ENCODE peak calls at places on chromosomes 3 and 15, in seven cellular contexts. P is psoas muscle, S is GM12878, J is neuronal stem cell, A is body of pancreas, F is heart left ventricle, N is HCT116. X is an unnamed sample.

GRCh38 chr15:83694030-83694429 is 40.1 kb downstream of the ADAMTSL3 start:
- DNase-seq in P (no peak), S (no peak), J (no peak), A (no peak), F (no peak), N (no peak), X (no peak)

GRCh38 chr3:63096248-63097058 is 181.7 kb upstream of the SYNPR start:
- DNase-seq in P (no peak), S (no peak), J (no peak), A (no peak), F (no peak), N (no peak), X (no peak)

GRCh38 chr3:171984883-171985282 is 54.5 kb upstream of the FNDC3B start:
- DNase-seq in P (no peak), S (no peak), J (no peak), A (no peak), F (peak), N (no peak), X (no peak)

GRCh38 chr15:51403072-51403878 is 61.8 kb downstream of the GLDN start:
- DNase-seq in P (no peak), S (no peak), J (no peak), A (no peak), F (no peak), N (peak), X (no peak)

GRCh38 chr15:82749951-82750830 is 40.5 kb upstream of the AP3B2 start:
- DNase-seq in P (peak), S (peak), J (peak), A (peak), F (peak), N (peak), X (peak)

GRCh38 chr3:45496550-45496949 is 98.0 kb upstream of the LIMD1 start:
- DNase-seq in P (peak), S (no peak), J (no peak), A (no peak), F (peak), N (no peak), X (no peak)

GRCh38 chr15:91142097-91142744 is 42.2 kb downstream of the SV2B start:
- DNase-seq in P (no peak), S (no peak), J (no peak), A (no peak), F (no peak), N (no peak), X (no peak)

GRCh38 chr3:141646760-141647561 is 91.1 kb upstream of the RNF7 start:
- DNase-seq in P (no peak), S (no peak), J (peak), A (no peak), F (peak), N (peak), X (no peak)

GRCh38 chr15:37824717-37825382 is 109.6 kb upstream of the TMCO5A start:
- DNase-seq in P (no peak), S (no peak), J (no peak), A (no peak), F (no peak), N (peak), X (no peak)

GRCh38 chr15:53447742-53448141 is 311.7 kb downstream of the WDR72 start:
- DNase-seq in P (no peak), S (no peak), J (no peak), A (no peak), F (no peak), N (no peak), X (no peak)

GRCh38 chr15:38129531-38130199 is 123.0 kb upstream of the SPRED1 start:
- DNase-seq in P (peak), S (peak), J (peak), A (peak), F (peak), N (no peak), X (peak)

GRCh38 chr15:67091073-67091965 is 25.9 kb downstream of the SMAD3 start:
- DNase-seq in P (peak), S (peak), J (no peak), A (peak), F (peak), N (peak), X (no peak)

GRCh38 chr3:8663177-8664061 is 18.8 kb upstream of the SSUH2 start:
- DNase-seq in P (peak), S (peak), J (peak), A (peak), F (peak), N (peak), X (peak)

GRCh38 chr3:48738926-48739616 is 22.1 kb upstream of the IP6K2 start:
- DNase-seq in P (peak), S (no peak), J (no peak), A (no peak), F (peak), N (no peak), X (no peak)

GRCh38 chr15:60612400-60613048 is 133.6 kb upstream of the ICE2 start:
- DNase-seq in P (no peak), S (no peak), J (no peak), A (no peak), F (no peak), N (no peak), X (no peak)

GRCh38 chr3:68728343-68728742 is 204.0 kb downstream of the TAFA4 start:
- DNase-seq in P (no peak), S (no peak), J (no peak), A (no peak), F (no peak), N (no peak), X (no peak)

GRCh38 chr3:39275052-39275451 is 4.8 kb downstream of the CX3CR1 start:
- DNase-seq in P (no peak), S (no peak), J (no peak), A (no peak), F (no peak), N (no peak), X (no peak)

GRCh38 chr3:188294113-188294512 is 140.2 kb downstream of the LPP start:
- DNase-seq in P (no peak), S (no peak), J (no peak), A (no peak), F (no peak), N (no peak), X (no peak)

GRCh38 chr3:163622384-163622783 is 1455.9 kb downstream of the SI start:
- DNase-seq in P (no peak), S (no peak), J (peak), A (no peak), F (no peak), N (peak), X (no peak)

GRCh38 chr15:52765779-52766178 is 24.4 kb downstream of the ONECUT1 start:
- DNase-seq in P (no peak), S (no peak), J (peak), A (no peak), F (no peak), N (no peak), X (no peak)

GRCh38 chr3:50600841-50601591 is 10.6 kb downstream of the CISH start:
- DNase-seq in P (peak), S (no peak), J (no peak), A (peak), F (peak), N (peak), X (peak)

GRCh38 chr3:104856743-104857142 is 510.0 kb upstream of the ALCAM start:
- DNase-seq in P (no peak), S (no peak), J (no peak), A (no peak), F (no peak), N (no peak), X (no peak)

GRCh38 chr3:25648925-25649828 is 15.5 kb downstream of the TOP2B start:
- DNase-seq in P (no peak), S (no peak), J (no peak), A (no peak), F (no peak), N (no peak), X (no peak)

GRCh38 chr3:14478943-14479550 is 61.1 kb downstream of the GRIP2 start:
- DNase-seq in P (no peak), S (no peak), J (no peak), A (no peak), F (no peak), N (no peak), X (no peak)

GRCh38 chr3:46098319-46098761 is 71.1 kb upstream of the XCR1 start:
- DNase-seq in P (peak), S (peak), J (no peak), A (no peak), F (peak), N (no peak), X (no peak)

GRCh38 chr15:45618813-45619212 is 16.0 kb upstream of the SQOR start:
- DNase-seq in P (no peak), S (no peak), J (no peak), A (no peak), F (no peak), N (no peak), X (no peak)

GRCh38 chr3:107106316-107106715 is 270.9 kb upstream of the CCDC54 start:
- DNase-seq in P (no peak), S (no peak), J (no peak), A (no peak), F (no peak), N (peak), X (no peak)

GRCh38 chr3:128067481-128067880 is 15.2 kb downstream of the SEC61A1 start:
- DNase-seq in P (no peak), S (no peak), J (no peak), A (no peak), F (no peak), N (no peak), X (no peak)

GRCh38 chr15:47027322-47027946 is 689.9 kb upstream of the SEMA6D start:
- DNase-seq in P (no peak), S (no peak), J (no peak), A (no peak), F (no peak), N (no peak), X (no peak)

GRCh38 chr3:52893723-52894122 is 3.6 kb downstream of the STIMATE start:
- DNase-seq in P (no peak), S (no peak), J (no peak), A (peak), F (peak), N (no peak), X (no peak)

GRCh38 chr3:116188231-116188785 is 257.0 kb downstream of the LSAMP start:
- DNase-seq in P (no peak), S (no peak), J (no peak), A (no peak), F (no peak), N (no peak), X (no peak)

GRCh38 chr15:25019434-25019833 is 64.6 kb downstream of the SNRPN start:
- DNase-seq in P (no peak), S (no peak), J (no peak), A (no peak), F (no peak), N (no peak), X (no peak)

GRCh38 chr3:57169872-57170623 is 4.9 kb upstream of the IL17RD start:
- DNase-seq in P (peak), S (no peak), J (peak), A (peak), F (peak), N (peak), X (peak)

GRCh38 chr15:47422901-47423300 is 294.4 kb upstream of the SEMA6D start:
- DNase-seq in P (no peak), S (no peak), J (no peak), A (no peak), F (no peak), N (no peak), X (no peak)

GRCh38 chr3:16102905-16103364 is 71.5 kb upstream of the GALNT15 start:
- DNase-seq in P (no peak), S (no peak), J (no peak), A (no peak), F (no peak), N (no peak), X (no peak)

GRCh38 chr15:81279621-81280051 is 44.3 kb downstream of the STARD5 start:
- DNase-seq in P (no peak), S (no peak), J (no peak), A (no peak), F (no peak), N (no peak), X (no peak)

GRCh38 chr3:119559441-119559963 is at the start of gene CD80:
- DNase-seq in P (peak), S (peak), J (no peak), A (peak), F (peak), N (peak), X (peak)

GRCh38 chr3:9193633-9194032 is 55.8 kb downstream of the SRGAP3 start:
- DNase-seq in P (no peak), S (no peak), J (no peak), A (no peak), F (no peak), N (no peak), X (no peak)

GRCh38 chr3:55522077-55522476 is 35.0 kb upstream of the WNT5A start:
- DNase-seq in P (no peak), S (no peak), J (no peak), A (no peak), F (no peak), N (no peak), X (no peak)

GRCh38 chr3:119305271-119305670 is 11.1 kb downstream of the ARHGAP31 start:
- DNase-seq in P (no peak), S (no peak), J (no peak), A (no peak), F (no peak), N (no peak), X (no peak)

GRCh38 chr15:93089855-93090305 is 869 bp upstream of the RGMA start:
- DNase-seq in P (peak), S (no peak), J (no peak), A (no peak), F (peak), N (no peak), X (no peak)
- H3K27ac ChIP-seq in P (peak), S (no peak), J (no peak), A (no peak), F (peak), N (no peak), X (no peak)

GRCh38 chr15:87219650-87220615 is 1036.6 kb downstream of the NTRK3 start:
- DNase-seq in P (no peak), S (no peak), J (no peak), A (no peak), F (no peak), N (no peak), X (no peak)
- H3K27ac ChIP-seq in P (no peak), S (no peak), J (no peak), A (no peak), F (no peak), N (no peak), X (no peak)

GRCh38 chr3:47424434-47425382 is 43.9 kb downstream of the PTPN23 start:
- DNase-seq in P (peak), S (no peak), J (no peak), A (no peak), F (no peak), N (no peak), X (no peak)
- H3K27ac ChIP-seq in P (no peak), S (no peak), J (no peak), A (no peak), F (no peak), N (no peak), X (no peak)

GRCh38 chr15:36803773-36804172 is 224.3 kb downstream of the CDIN1 start:
- DNase-seq in P (no peak), S (no peak), J (no peak), A (no peak), F (no peak), N (no peak), X (no peak)

GRCh38 chr15:36809380-36809779 is 230.0 kb downstream of the CDIN1 start:
- DNase-seq in P (no peak), S (no peak), J (no peak), A (no peak), F (no peak), N (no peak), X (no peak)

GRCh38 chr15:36808401-36809160 is 229.2 kb downstream of the CDIN1 start:
- DNase-seq in P (no peak), S (no peak), J (no peak), A (no peak), F (no peak), N (no peak), X (no peak)

GRCh38 chr15:36805278-36805677 is 225.9 kb downstream of the CDIN1 start:
- DNase-seq in P (no peak), S (no peak), J (no peak), A (no peak), F (no peak), N (no peak), X (no peak)

GRCh38 chr15:36807134-36807764 is 227.8 kb downstream of the CDIN1 start:
- DNase-seq in P (no peak), S (no peak), J (no peak), A (no peak), F (no peak), N (no peak), X (no peak)
- H3K27ac ChIP-seq in P (no peak), S (no peak), J (no peak), A (no peak), F (no peak), N (no peak), X (no peak)

GRCh38 chr15:33019354-33019981 is 175.0 kb downstream of the FMN1 start:
- DNase-seq in P (no peak), S (no peak), J (no peak), A (no peak), F (no peak), N (no peak), X (no peak)

GRCh38 chr15:33026614-33027013 is 167.9 kb downstream of the FMN1 start:
- DNase-seq in P (no peak), S (no peak), J (no peak), A (no peak), F (no peak), N (no peak), X (no peak)

GRCh38 chr15:33027636-33028035 is 166.9 kb downstream of the FMN1 start:
- DNase-seq in P (no peak), S (no peak), J (no peak), A (no peak), F (no peak), N (no peak), X (no peak)

GRCh38 chr15:33021806-33022389 is 172.6 kb downstream of the FMN1 start:
- DNase-seq in P (no peak), S (no peak), J (peak), A (no peak), F (no peak), N (peak), X (no peak)

DNA sequence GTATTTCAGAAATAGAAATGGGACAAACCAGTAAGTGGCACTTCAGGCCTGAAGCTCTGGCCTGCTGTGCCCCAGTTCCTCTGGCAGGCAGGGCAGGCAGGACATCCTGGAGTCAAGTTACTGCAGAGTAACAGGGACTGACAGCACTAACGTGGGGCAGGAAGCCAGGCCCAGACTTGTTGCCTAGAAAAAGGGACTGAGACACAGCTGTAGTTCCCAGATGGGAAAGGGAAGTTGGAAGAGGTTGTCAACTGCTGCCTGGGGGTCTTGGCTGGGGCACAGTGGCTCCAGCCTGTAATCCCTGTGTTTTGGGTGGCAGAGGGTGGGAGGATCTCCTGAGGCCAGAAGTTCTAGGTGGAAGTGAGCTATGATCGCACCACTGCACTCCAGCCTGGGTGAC is 171.9 kb downstream of the FMN1 start:
- DNase-seq in P (peak), S (no peak), J (no peak), A (no peak), F (peak), N (no peak), X (no peak)
- H3K27ac ChIP-seq in P (peak), S (no peak), J (no peak), A (no peak), F (peak), N (no peak), X (no peak)

DNA sequence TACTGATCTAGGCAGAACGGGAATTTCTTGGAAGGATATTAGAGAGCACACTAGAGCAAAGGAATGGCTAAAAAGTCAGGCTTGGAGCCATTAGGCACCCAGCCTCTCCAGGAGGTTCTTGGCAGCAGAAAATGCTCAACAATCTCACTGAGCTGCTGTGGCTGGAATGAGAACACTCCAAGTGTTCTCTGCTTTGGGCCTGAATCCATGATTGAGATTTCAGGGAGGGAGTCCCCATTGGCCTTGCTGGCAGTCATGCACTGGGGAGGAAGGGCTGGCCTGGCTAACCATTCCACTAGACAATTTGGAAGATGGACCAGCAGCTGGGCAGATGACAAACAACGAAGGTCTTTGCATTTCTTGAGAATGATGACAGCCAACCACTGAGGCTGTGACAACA is 362.6 kb downstream of the SHQ1 start:
- DNase-seq in P (peak), S (no peak), J (no peak), A (no peak), F (peak), N (no peak), X (peak)
- H3K27ac ChIP-seq in P (no peak), S (no peak), J (no peak), A (no peak), F (peak), N (no peak), X (no peak)

GRCh38 chr15:40360015-40360414 is 2.0 kb downstream of the DISP2 start:
- DNase-seq in P (no peak), S (no peak), J (no peak), A (no peak), F (no peak), N (no peak), X (no peak)
- H3K27ac ChIP-seq in P (no peak), S (no peak), J (no peak), A (no peak), F (no peak), N (no peak), X (no peak)